ENCODE peak calls at places on chromosomes 5 and 9, in four cellular contexts. One of them, this sample, is unnamed.
A peak's percentile ranks its signal among the peaks of the same experiment; 100 is the strongest.

GRCh38 chr9:26132913-26133312 is 454.7 kb upstream of the TUSC1 start:
- DNase-seq in M059J: no peak
- DNase-seq in brain microvascular endothelial cell: no peak
- DNase-seq in activated T-cell treated with anti-CD3 and anti-CD28 coated beads for 4 hours: no peak
- DNase-seq in this sample: no peak

GRCh38 chr9:6794936-6795335 is 37.2 kb downstream of the KDM4C start:
- DNase-seq in M059J: no peak
- DNase-seq in brain microvascular endothelial cell: no peak
- DNase-seq in activated T-cell treated with anti-CD3 and anti-CD28 coated beads for 4 hours: no peak
- DNase-seq in this sample: no peak

GRCh38 chr5:102747386-102748166 is 7.5 kb upstream of the PAM start:
- DNase-seq in activated T-cell treated with anti-CD3 and anti-CD28 coated beads for 4 hours: no peak
- DNase-seq in brain microvascular endothelial cell: no peak
- DNase-seq in M059J: no peak
- DNase-seq in this sample: no peak

GRCh38 chr5:23820764-23821471 is 313.5 kb downstream of the PRDM9 start:
- DNase-seq in M059J: peak; percentile 32
- DNase-seq in activated T-cell treated with anti-CD3 and anti-CD28 coated beads for 4 hours: no peak
- DNase-seq in brain microvascular endothelial cell: peak; percentile 3
- DNase-seq in this sample: peak; percentile 27

GRCh38 chr9:32926901-32927300 is 74.5 kb downstream of the APTX start:
- DNase-seq in activated T-cell treated with anti-CD3 and anti-CD28 coated beads for 4 hours: no peak
- DNase-seq in M059J: peak; percentile 23
- DNase-seq in brain microvascular endothelial cell: no peak
- DNase-seq in this sample: no peak

GRCh38 chr5:180194410-180195345 is 14.3 kb downstream of the RASGEF1C start:
- DNase-seq in brain microvascular endothelial cell: no peak
- DNase-seq in M059J: no peak
- DNase-seq in activated T-cell treated with anti-CD3 and anti-CD28 coated beads for 4 hours: no peak
- DNase-seq in this sample: no peak

GRCh38 chr9:97935291-97935690 is 2.7 kb downstream of the HEMGN start:
- DNase-seq in activated T-cell treated with anti-CD3 and anti-CD28 coated beads for 4 hours: no peak
- DNase-seq in brain microvascular endothelial cell: no peak
- DNase-seq in M059J: no peak
- DNase-seq in this sample: no peak

GRCh38 chr5:164302533-164303235 is 797.3 kb downstream of the MAT2B start:
- DNase-seq in brain microvascular endothelial cell: no peak
- DNase-seq in M059J: peak; percentile 6
- DNase-seq in activated T-cell treated with anti-CD3 and anti-CD28 coated beads for 4 hours: no peak
- DNase-seq in this sample: no peak

GRCh38 chr5:115333164-115333563 is 36.7 kb upstream of the CCDC112 start:
- DNase-seq in M059J: peak; percentile 44
- DNase-seq in brain microvascular endothelial cell: no peak
- DNase-seq in activated T-cell treated with anti-CD3 and anti-CD28 coated beads for 4 hours: no peak
- DNase-seq in this sample: peak; percentile 56

GRCh38 chr5:38598994-38599611 is 42.7 kb upstream of the LIFR start:
- DNase-seq in M059J: peak; percentile 88
- DNase-seq in brain microvascular endothelial cell: peak; percentile 74
- DNase-seq in activated T-cell treated with anti-CD3 and anti-CD28 coated beads for 4 hours: no peak
- DNase-seq in this sample: peak; percentile 81

GRCh38 chr9:137278061-137278912 is 761 bp downstream of the TOR4A start:
- DNase-seq in M059J: no peak
- DNase-seq in activated T-cell treated with anti-CD3 and anti-CD28 coated beads for 4 hours: no peak
- DNase-seq in brain microvascular endothelial cell: no peak
- DNase-seq in this sample: no peak

GRCh38 chr9:92232190-92232589 is 61.3 kb downstream of the IARS1 start:
- DNase-seq in M059J: no peak
- DNase-seq in activated T-cell treated with anti-CD3 and anti-CD28 coated beads for 4 hours: no peak
- DNase-seq in brain microvascular endothelial cell: no peak
- DNase-seq in this sample: no peak

GRCh38 chr9:86783884-86784283 is 163.4 kb downstream of the GAS1 start:
- DNase-seq in brain microvascular endothelial cell: peak; percentile 7
- DNase-seq in activated T-cell treated with anti-CD3 and anti-CD28 coated beads for 4 hours: no peak
- DNase-seq in M059J: no peak
- DNase-seq in this sample: no peak

GRCh38 chr5:24208540-24209141 is 436.1 kb downstream of the CDH10 start:
- DNase-seq in activated T-cell treated with anti-CD3 and anti-CD28 coated beads for 4 hours: no peak
- DNase-seq in M059J: no peak
- DNase-seq in brain microvascular endothelial cell: no peak
- DNase-seq in this sample: no peak

GRCh38 chr9:24464321-24464951 is 81.3 kb downstream of the IZUMO3 start:
- DNase-seq in brain microvascular endothelial cell: peak; percentile 4
- DNase-seq in M059J: peak; percentile 35
- DNase-seq in activated T-cell treated with anti-CD3 and anti-CD28 coated beads for 4 hours: no peak
- DNase-seq in this sample: no peak

GRCh38 chr5:1380011-1380817 is 35.3 kb upstream of the CLPTM1L start:
- DNase-seq in activated T-cell treated with anti-CD3 and anti-CD28 coated beads for 4 hours: peak; percentile 41
- DNase-seq in brain microvascular endothelial cell: no peak
- DNase-seq in M059J: no peak
- DNase-seq in this sample: no peak

GRCh38 chr5:143515829-143516228 is 112.3 kb upstream of the NR3C1 start:
- DNase-seq in M059J: peak; percentile 74
- DNase-seq in brain microvascular endothelial cell: no peak
- DNase-seq in activated T-cell treated with anti-CD3 and anti-CD28 coated beads for 4 hours: no peak
- DNase-seq in this sample: no peak

GRCh38 chr5:136350339-136350738 is 15.0 kb downstream of the TRPC7 start:
- DNase-seq in activated T-cell treated with anti-CD3 and anti-CD28 coated beads for 4 hours: no peak
- DNase-seq in M059J: peak; percentile 8
- DNase-seq in brain microvascular endothelial cell: no peak
- DNase-seq in this sample: no peak

GRCh38 chr9:26462213-26462612 is 430.4 kb downstream of the CAAP1 start:
- DNase-seq in brain microvascular endothelial cell: no peak
- DNase-seq in activated T-cell treated with anti-CD3 and anti-CD28 coated beads for 4 hours: no peak
- DNase-seq in M059J: peak; percentile 13
- DNase-seq in this sample: peak; percentile 10

GRCh38 chr9:81499021-81499454 is 190.3 kb downstream of the TLE1 start:
- DNase-seq in activated T-cell treated with anti-CD3 and anti-CD28 coated beads for 4 hours: no peak
- DNase-seq in M059J: peak; percentile 90
- DNase-seq in brain microvascular endothelial cell: peak; percentile 28
- DNase-seq in this sample: peak; percentile 66

GRCh38 chr9:113652355-113653152 is 189.0 kb downstream of the RGS3 start:
- DNase-seq in activated T-cell treated with anti-CD3 and anti-CD28 coated beads for 4 hours: no peak
- DNase-seq in M059J: no peak
- DNase-seq in brain microvascular endothelial cell: no peak
- DNase-seq in this sample: peak; percentile 34

GRCh38 chr5:11449217-11449616 is 455.0 kb downstream of the CTNND2 start:
- DNase-seq in M059J: no peak
- DNase-seq in brain microvascular endothelial cell: no peak
- DNase-seq in activated T-cell treated with anti-CD3 and anti-CD28 coated beads for 4 hours: no peak
- DNase-seq in this sample: no peak

GRCh38 chr5:43425965-43426364 is 13.8 kb upstream of the CCL28 start:
- DNase-seq in M059J: peak; percentile 97
- DNase-seq in activated T-cell treated with anti-CD3 and anti-CD28 coated beads for 4 hours: no peak
- DNase-seq in brain microvascular endothelial cell: peak; percentile 63
- DNase-seq in this sample: peak; percentile 86

GRCh38 chr9:98502976-98503325 is 205.8 kb downstream of the GABBR2 start:
- DNase-seq in M059J: peak; percentile 48
- DNase-seq in activated T-cell treated with anti-CD3 and anti-CD28 coated beads for 4 hours: no peak
- DNase-seq in brain microvascular endothelial cell: peak; percentile 43
- DNase-seq in this sample: peak; percentile 30

GRCh38 chr9:18256574-18256973 is 217.4 kb upstream of the ADAMTSL1 start:
- DNase-seq in M059J: peak; percentile 64
- DNase-seq in activated T-cell treated with anti-CD3 and anti-CD28 coated beads for 4 hours: no peak
- DNase-seq in brain microvascular endothelial cell: peak; percentile 86
- DNase-seq in this sample: peak; percentile 72

GRCh38 chr9:131546336-131547084 is 1.2 kb downstream of the PRRT1B start:
- DNase-seq in M059J: peak; percentile 41
- DNase-seq in activated T-cell treated with anti-CD3 and anti-CD28 coated beads for 4 hours: no peak
- DNase-seq in brain microvascular endothelial cell: no peak
- DNase-seq in this sample: peak; percentile 8

GRCh38 chr5:81171769-81172168 is 61.4 kb upstream of the CKMT2 start:
- DNase-seq in M059J: no peak
- DNase-seq in activated T-cell treated with anti-CD3 and anti-CD28 coated beads for 4 hours: no peak
- DNase-seq in brain microvascular endothelial cell: no peak
- DNase-seq in this sample: no peak

This sample was measured in RPMI7951.